ENCODE peak calls at places on chromosomes 1 and 21, in five cellular contexts. T is heart right ventricle, R is stomach, M is fibroblast of mammary gland, U is psoas muscle. Y is an unnamed sample.

GRCh38 chr1:221723918-221724263 is 18.0 kb downstream of the DUSP10 start:
- DNase-seq in T (no peak), M (peak; percentile 34), U (no peak), R (no peak), Y (no peak)

GRCh38 chr1:185608166-185608565 is 126.0 kb upstream of the HMCN1 start:
- DNase-seq in U (no peak), T (no peak), M (no peak), R (no peak), Y (peak; percentile 17)

GRCh38 chr1:205481279-205481617 is 23.2 kb upstream of the CDK18 start:
- DNase-seq in T (no peak), U (no peak), R (no peak), M (no peak), Y (no peak)

GRCh38 chr1:227949954-227950734 is 2.4 kb upstream of the WNT9A start:
- DNase-seq in R (peak; percentile 21), M (no peak), U (no peak), T (no peak), Y (no peak)

GRCh38 chr21:29453511-29453910 is 154.8 kb downstream of the BACH1 start:
- DNase-seq in R (no peak), U (no peak), M (peak; percentile 24), T (no peak), Y (no peak)

GRCh38 chr21:36156339-36156814 is 247 bp upstream of the DOP1B start:
- DNase-seq in R (peak; percentile 100), M (peak; percentile 98), T (peak; percentile 100), U (peak; percentile 100), Y (peak; percentile 98)

GRCh38 chr1:233485809-233486398 is 128.0 kb upstream of the KCNK1 start:
- DNase-seq in U (no peak), M (no peak), T (no peak), R (no peak), Y (no peak)

GRCh38 chr1:193569096-193569495 is 382.7 kb upstream of the B3GALT2 start:
- DNase-seq in M (no peak), T (no peak), R (no peak), U (no peak), Y (no peak)

GRCh38 chr21:33231526-33231925 is 1.8 kb downstream of the IFNAR2 start:
- DNase-seq in M (no peak), R (no peak), U (no peak), T (no peak), Y (no peak)

GRCh38 chr1:244821134-244821533 is 14.3 kb upstream of the COX20 start:
- DNase-seq in T (no peak), M (no peak), R (no peak), U (no peak), Y (no peak)

GRCh38 chr1:241637046-241637590 is 3.1 kb downstream of the CHML start:
- DNase-seq in R (no peak), U (no peak), M (no peak), T (no peak), Y (peak; percentile 58)

GRCh38 chr1:1615256-1616044 is at the start of gene MIB2:
- DNase-seq in T (peak; percentile 97), M (peak; percentile 93), U (peak; percentile 98), R (peak; percentile 97), Y (peak; percentile 93)

GRCh38 chr1:51956528-51957509 is 33.7 kb downstream of the RAB3B start:
- DNase-seq in T (no peak), R (no peak), U (no peak), M (peak; percentile 60), Y (peak; percentile 63)

DNA sequence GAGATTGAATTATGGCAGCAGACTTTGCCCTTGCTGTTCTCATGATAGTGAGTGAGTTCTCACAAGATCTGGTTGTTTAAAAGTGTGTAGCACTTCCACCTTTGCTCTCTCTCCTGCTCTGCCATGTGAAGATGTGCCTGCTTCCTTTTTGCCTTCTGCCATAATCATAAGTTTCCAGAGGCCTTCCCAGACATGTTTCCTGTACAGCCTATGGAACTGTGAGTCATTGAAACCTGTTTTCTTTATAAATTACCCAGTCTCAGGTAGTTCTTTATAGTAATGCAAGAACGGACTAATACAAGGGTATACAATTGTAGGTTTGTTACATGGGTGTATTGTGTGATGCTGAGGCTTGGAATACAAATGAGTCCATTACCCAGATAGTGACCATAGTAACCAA is 4.2 kb downstream of the SPRR1B start:
- DNase-seq in M (no peak), T (no peak), R (no peak), U (no peak), Y (no peak)
- TF ChIP-seq CTCF in M (no peak), T (no peak), R (no peak), U (no peak), Y (no peak)

GRCh38 chr1:190452272-190452848 is 25.3 kb downstream of the BRINP3 start:
- DNase-seq in M (no peak), T (no peak), R (no peak), U (no peak), Y (no peak)

GRCh38 chr1:190453550-190453949 is 24.1 kb downstream of the BRINP3 start:
- DNase-seq in U (no peak), T (no peak), M (no peak), R (no peak), Y (no peak)
- TF ChIP-seq CTCF in U (no peak), T (no peak), M (no peak), R (no peak), Y (no peak)

GRCh38 chr1:101356013-101356412 is 119.2 kb downstream of the S1PR1 start:
- DNase-seq in U (no peak), T (no peak), R (no peak), M (no peak), Y (no peak)

GRCh38 chr1:101360506-101360905 is 123.7 kb downstream of the S1PR1 start:
- DNase-seq in R (no peak), U (no peak), M (no peak), T (no peak), Y (peak; percentile 40)

GRCh38 chr1:101356604-101357443 is 120.0 kb downstream of the S1PR1 start:
- DNase-seq in U (no peak), R (no peak), M (no peak), T (no peak), Y (no peak)

GRCh38 chr1:101357444-101357986 is 120.7 kb downstream of the S1PR1 start:
- DNase-seq in M (peak; percentile 79), T (no peak), U (no peak), R (peak; percentile 52), Y (peak; percentile 77)
- TF ChIP-seq CTCF in M (peak; percentile 91), T (peak; percentile 86), U (peak; percentile 82), R (peak; percentile 85), Y (peak; percentile 91)

GRCh38 chr1:32609180-32609579 is 41.2 kb downstream of the ZBTB8OS start:
- DNase-seq in M (no peak), U (no peak), T (no peak), R (no peak), Y (no peak)

GRCh38 chr1:32611859-32612188 is 38.5 kb downstream of the ZBTB8OS start:
- DNase-seq in R (no peak), M (no peak), U (no peak), T (no peak), Y (no peak)

GRCh38 chr1:32606972-32607371 is 43.4 kb downstream of the ZBTB8OS start:
- DNase-seq in U (no peak), T (no peak), R (no peak), M (no peak), Y (no peak)

GRCh38 chr1:32613472-32613871 is 36.9 kb downstream of the ZBTB8OS start:
- DNase-seq in R (no peak), U (no peak), M (no peak), T (no peak), Y (no peak)

GRCh38 chr1:32612189-32612881 is 38.0 kb downstream of the ZBTB8OS start:
- DNase-seq in U (peak; percentile 95), T (peak; percentile 89), M (peak; percentile 72), R (peak; percentile 91), Y (peak; percentile 77)
- TF ChIP-seq CTCF in U (peak; percentile 17), T (peak; percentile 52), M (peak; percentile 25), R (no peak), Y (peak; percentile 36)

GRCh38 chr21:16993416-16994044 is 519.3 kb upstream of the CXADR start:
- DNase-seq in U (no peak), M (no peak), R (no peak), T (no peak), Y (no peak)

DNA sequence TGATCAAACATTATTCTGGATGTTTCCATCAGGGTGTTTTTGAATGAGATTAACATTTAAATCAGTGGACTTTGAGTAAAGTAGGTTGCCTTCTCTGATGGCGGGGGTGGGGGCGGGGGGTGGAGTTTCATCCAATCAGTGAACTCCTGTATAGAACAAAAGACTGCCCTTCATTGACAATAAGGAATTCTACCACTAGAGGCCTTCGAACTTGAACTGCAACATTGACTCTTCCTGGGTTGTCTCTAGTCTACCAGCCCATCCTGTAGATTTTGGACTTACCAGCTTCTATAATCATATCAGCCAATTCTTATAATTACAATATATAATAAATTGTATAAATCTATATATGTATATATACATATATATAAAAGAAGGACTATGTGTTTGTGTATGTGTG is 520.4 kb upstream of the CXADR start:
- DNase-seq in U (no peak), R (no peak), M (no peak), T (no peak), Y (no peak)
- TF ChIP-seq CTCF in U (no peak), R (no peak), M (peak; percentile 1), T (no peak), Y (no peak)

Y was measured in AG10803.